ENCODE peak calls at places on chromosomes 3 and 15, in six cellular contexts. I is fibroblast of lung, H is K562, U is GM23338, D is neural progenitor cell, Z is hepatocyte. S is an unnamed sample.

GRCh38 chr3:195075199-195075940 is 195.6 kb downstream of the XXYLT1 start:
- DNase-seq in I (peak; percentile 41), H (no peak), U (no peak), D (no peak), Z (no peak), S (no peak)

GRCh38 chr3:17687585-17687984 is 54.8 kb downstream of the TBC1D5 start:
- DNase-seq in I (no peak), H (no peak), U (no peak), D (no peak), Z (peak; percentile 27), S (no peak)

GRCh38 chr3:191982481-191982880 is 521.5 kb downstream of the PYDC2 start:
- DNase-seq in I (peak; percentile 11), H (no peak), U (no peak), D (no peak), Z (no peak), S (no peak)

GRCh38 chr3:127836004-127836882 is 13.9 kb upstream of the MGLL start:
- DNase-seq in I (no peak), H (no peak), U (no peak), D (no peak), Z (no peak), S (no peak)

GRCh38 chr15:66269326-66270090 is 16.0 kb upstream of the MEGF11 start:
- DNase-seq in I (peak; percentile 71), H (peak; percentile 58), U (peak; percentile 45), D (peak; percentile 38), Z (peak; percentile 65), S (no peak)

GRCh38 chr3:147299656-147300055 is 106.7 kb downstream of the ZIC4 start:
- DNase-seq in I (peak; percentile 40), H (no peak), U (no peak), D (no peak), Z (no peak), S (no peak)

GRCh38 chr3:174667386-174667785 is 191.7 kb upstream of the NAALADL2 start:
- DNase-seq in I (no peak), H (no peak), U (no peak), D (no peak), Z (no peak), S (no peak)

GRCh38 chr3:71601811-71602210 is 18.3 kb upstream of the FOXP1 start:
- DNase-seq in I (peak; percentile 86), H (no peak), U (no peak), D (no peak), Z (no peak), S (no peak)

GRCh38 chr15:80977627-80978036 is 12.0 kb downstream of the MESD start:
- DNase-seq in I (no peak), H (peak; percentile 77), U (peak; percentile 90), D (peak; percentile 82), Z (peak; percentile 68), S (no peak)

GRCh38 chr3:139020868-139021234 is at the start of gene PRR23B:
- DNase-seq in I (no peak), H (peak; percentile 27), U (peak; percentile 59), D (no peak), Z (no peak), S (no peak)

DNA sequence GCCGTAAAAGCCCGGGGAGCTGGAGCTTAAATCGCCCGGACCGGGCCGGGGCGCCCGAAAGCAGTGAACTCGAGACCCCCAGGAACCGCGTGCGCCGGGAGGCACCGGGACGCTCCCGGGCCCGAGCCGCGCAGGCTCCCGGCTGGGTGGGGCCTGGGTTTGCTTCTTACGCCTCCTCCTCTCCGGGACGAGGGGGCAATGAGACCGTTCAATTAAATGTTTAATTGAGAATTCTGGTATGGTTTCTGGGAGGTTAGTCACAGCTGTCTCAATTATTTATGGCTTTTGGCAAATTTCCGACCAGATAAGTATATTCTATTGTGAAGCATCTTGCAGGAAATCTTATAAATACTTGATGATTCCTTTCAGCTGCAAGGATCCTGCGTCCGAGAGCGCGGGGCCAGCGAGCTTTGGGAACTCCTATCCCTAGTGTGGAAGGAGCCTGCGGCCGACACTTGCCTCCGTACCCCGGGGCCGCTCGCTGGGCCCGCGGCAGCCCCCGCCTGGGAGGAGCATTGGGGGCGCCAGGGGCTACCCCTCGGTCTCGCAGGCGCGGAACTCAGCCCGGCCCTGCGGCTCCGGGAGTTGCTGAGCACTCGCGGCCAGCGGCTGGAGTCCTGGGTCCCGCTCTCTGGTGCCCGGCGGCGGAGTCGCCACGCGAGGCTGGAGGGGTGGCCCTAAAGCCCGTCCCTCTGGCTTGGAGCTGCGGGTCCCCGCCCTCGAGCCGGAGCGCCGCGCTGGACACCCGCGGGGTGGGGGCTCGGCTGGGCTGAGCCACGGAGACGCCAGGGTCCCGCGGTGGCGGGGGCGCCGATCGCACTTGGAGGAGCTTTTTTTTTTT is 10.3 kb downstream of the ISL2 start:
- DNase-seq in I (peak; percentile 35), H (no peak), U (peak; percentile 62), D (peak; percentile 77), Z (peak; percentile 33), S (no peak)
- TF ChIP-seq EZH2 in I (peak; percentile 19), H (no peak), U (peak; percentile 91), D (peak; percentile 85), Z (no peak), S (no peak)

DNA sequence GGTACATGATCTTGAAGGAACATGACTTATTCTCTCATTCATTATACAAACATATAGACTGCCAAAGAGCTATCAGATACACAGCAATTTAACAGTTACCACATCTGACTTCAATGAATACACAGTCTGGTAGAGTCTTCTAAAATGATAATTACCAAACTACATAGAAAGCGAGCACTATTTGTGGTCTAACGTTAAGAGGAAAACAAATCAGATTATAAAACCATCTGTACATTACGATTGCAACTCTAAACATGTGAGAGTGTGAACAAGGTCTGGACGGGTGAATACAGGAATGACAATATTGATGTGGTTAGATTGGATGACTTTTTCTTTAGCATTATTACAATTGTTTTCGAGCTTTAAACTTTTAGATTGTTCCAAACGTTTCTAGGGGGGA is 16.3 kb downstream of the CX3CR1 start:
- DNase-seq in I (no peak), H (no peak), U (no peak), D (no peak), Z (no peak), S (no peak)
- H3K4me1 ChIP-seq in I (peaks cover 4% of the 10 kb centered on the region), H (no peaks in the 10 kb centered on the region), U (no peaks in the 10 kb centered on the region), D (peaks cover 5% of the 10 kb centered on the region), Z (no peaks in the 10 kb centered on the region), S (peaks cover 8% of the 10 kb centered on the region)

GRCh38 chr15:72398648-72399047 is 543 bp downstream of the TMEM202 start:
- DNase-seq in I (no peak), H (no peak), U (no peak), D (no peak), Z (no peak), S (no peak)

GRCh38 chr15:72406936-72407335 is 8.8 kb downstream of the TMEM202 start:
- DNase-seq in I (no peak), H (no peak), U (no peak), D (no peak), Z (no peak), S (no peak)

GRCh38 chr15:72398189-72398588 is at the start of gene TMEM202:
- DNase-seq in I (no peak), H (no peak), U (no peak), D (no peak), Z (no peak), S (no peak)

GRCh38 chr15:72404356-72404755 is 6.3 kb downstream of the TMEM202 start:
- DNase-seq in I (no peak), H (no peak), U (no peak), D (no peak), Z (no peak), S (no peak)

GRCh38 chr15:72402726-72403125 is 4.6 kb downstream of the TMEM202 start:
- DNase-seq in I (no peak), H (no peak), U (peak; percentile 7), D (no peak), Z (no peak), S (no peak)
- H3K27me3 ChIP-seq in I (peaks cover 14% of the 10 kb centered on the region), H (peaks cover 16% of the 10 kb centered on the region), U (peaks cover 13% of the 10 kb centered on the region), D (peaks cover 92% of the 10 kb centered on the region), Z (peaks cover 49% of the 10 kb centered on the region), S (peaks cover 4% of the 10 kb centered on the region)

DNA sequence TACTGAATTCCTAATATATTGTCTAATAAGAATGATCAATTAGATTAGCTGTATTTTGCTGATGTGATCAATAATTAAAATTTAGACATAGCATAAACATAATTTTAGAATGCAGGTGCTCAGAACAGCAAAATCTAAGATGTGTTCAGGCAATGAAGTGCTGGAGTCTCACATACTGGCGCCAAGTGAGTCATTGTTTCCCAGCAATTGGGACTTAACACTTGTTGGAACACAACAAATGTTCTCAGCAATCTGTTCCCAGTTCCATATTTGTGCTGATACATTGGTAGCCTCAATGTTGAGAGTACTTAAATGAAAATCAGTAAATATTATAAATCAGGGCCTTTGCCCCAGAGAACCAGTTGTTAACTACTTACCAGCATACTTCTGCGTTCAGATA is 619.0 kb downstream of the ROBO1 start:
- DNase-seq in I (peak; percentile 53), H (no peak), U (no peak), D (no peak), Z (no peak), S (no peak)
- TF ChIP-seq EZH2 in I (no peak), H (no peak), U (no peak), D (no peak), Z (no peak), S (no peak)

GRCh38 chr15:79960502-79961217 is 10.3 kb downstream of the BCL2A1 start:
- DNase-seq in I (no peak), H (no peak), U (no peak), D (no peak), Z (no peak), S (no peak)
- H3K4me1 ChIP-seq in I (no peaks in the 10 kb centered on the region), H (no peaks in the 10 kb centered on the region), U (no peaks in the 10 kb centered on the region), D (no peaks in the 10 kb centered on the region), Z (no peaks in the 10 kb centered on the region), S (no peaks in the 10 kb centered on the region)

DNA sequence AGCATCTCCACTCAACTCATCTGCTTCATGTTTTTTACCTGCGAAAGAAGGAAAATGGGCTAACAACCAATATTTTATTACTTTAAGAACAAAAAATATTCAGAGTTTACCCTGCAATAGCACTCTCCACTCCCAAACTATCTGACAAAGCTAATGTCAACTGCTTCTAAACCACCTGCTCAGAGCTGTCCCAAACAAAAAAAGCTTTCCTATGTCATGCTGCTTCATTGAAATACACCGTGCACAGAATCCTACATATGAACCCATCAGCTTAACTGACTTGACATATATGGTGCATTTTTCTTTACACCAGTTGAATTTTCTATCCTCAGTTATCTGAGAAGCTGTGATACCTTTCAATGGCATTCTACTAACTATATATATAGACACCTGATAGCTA is 16.5 kb downstream of the SLTM start:
- DNase-seq in I (no peak), H (no peak), U (no peak), D (no peak), Z (no peak), S (no peak)
- H3K27me3 ChIP-seq in I (no peaks in the 10 kb centered on the region), H (no peaks in the 10 kb centered on the region), U (no peaks in the 10 kb centered on the region), D (no peaks in the 10 kb centered on the region), Z (no peaks in the 10 kb centered on the region), S (no peaks in the 10 kb centered on the region)

DNA sequence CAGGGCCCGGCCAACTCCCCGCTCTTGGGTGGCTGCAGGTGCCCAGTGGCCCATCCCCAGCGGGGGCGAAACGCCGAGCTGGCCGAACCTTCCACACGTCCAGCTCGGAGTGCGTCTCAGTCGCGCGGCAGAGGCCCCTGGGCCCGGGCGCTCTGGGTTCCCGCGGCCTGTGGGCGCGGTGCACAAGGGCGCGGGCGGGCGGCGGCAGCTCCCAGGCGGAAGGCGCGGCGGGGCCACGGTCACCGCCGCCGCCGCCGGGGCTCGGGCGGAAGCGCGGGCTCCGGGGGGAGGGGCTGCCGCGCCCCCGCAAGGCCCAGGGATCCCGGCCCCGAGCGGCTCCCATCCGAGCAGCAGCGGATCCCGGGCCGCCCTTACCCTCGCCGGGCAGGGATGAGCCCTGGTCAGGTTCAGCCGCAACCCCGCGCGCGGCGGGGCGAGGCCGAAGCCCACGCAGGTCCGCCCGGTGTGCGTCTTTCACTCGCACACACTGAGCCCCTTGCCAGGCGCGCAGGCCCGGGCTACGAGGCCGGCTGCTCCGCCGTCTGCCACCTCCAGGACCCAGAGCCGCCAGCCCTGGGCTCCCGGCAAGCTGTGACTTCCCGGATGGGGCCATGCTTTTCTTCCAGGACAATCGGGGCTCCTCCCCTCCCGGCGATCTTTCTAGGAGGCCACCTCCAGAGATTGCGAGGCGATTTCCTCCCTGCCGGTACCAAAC is 54.2 kb downstream of the CCDC54 start:
- DNase-seq in I (peak; percentile 69), H (peak; percentile 31), U (peak; percentile 91), D (peak; percentile 82), Z (peak; percentile 79), S (no peak)
- TF ChIP-seq EZH2 in I (no peak), H (no peak), U (no peak), D (peak; percentile 13), Z (no peak), S (no peak)

S was measured in keratinocyte.